ENCODE peak calls at places on chromosomes 3 and 15, in eight cellular contexts. Z, A, H, B, U, O, S and V are unnamed samples. For H3K4me1 and H3K9me3, the result is how much of the 10 kb centered on the place peaks cover.

GRCh38 chr3:120678331-120678845 is 3.7 kb downstream of the HGD start:
- DNase-seq in Z (no peak), A (peak), H (peak), B (peak), U (peak), O (peak), S (no peak), V (no peak)

GRCh38 chr15:72312605-72313447 is 7.1 kb downstream of the CELF6 start:
- DNase-seq in Z (peak), A (peak), H (peak), B (peak), U (peak), O (peak), S (peak), V (peak)

GRCh38 chr3:13267348-13267659 is 152.8 kb downstream of the NUP210 start:
- DNase-seq in Z (no peak), A (no peak), H (no peak), B (no peak), U (no peak), O (no peak), S (no peak), V (no peak)

GRCh38 chr3:107660316-107660976 is 137.7 kb downstream of the BBX start:
- DNase-seq in Z (no peak), A (no peak), H (no peak), B (no peak), U (peak), O (peak), S (no peak), V (peak)

GRCh38 chr3:147613710-147614109 is 204.5 kb downstream of the ZIC1 start:
- DNase-seq in Z (no peak), A (no peak), H (no peak), B (no peak), U (no peak), O (no peak), S (no peak), V (no peak)

GRCh38 chr15:39695793-39696192 is 86.8 kb downstream of the FSIP1 start:
- DNase-seq in Z (no peak), A (no peak), H (no peak), B (no peak), U (no peak), O (no peak), S (no peak), V (no peak)

GRCh38 chr3:130997291-130997690 is 29.3 kb downstream of the ASTE1 start:
- DNase-seq in Z (no peak), A (no peak), H (no peak), B (no peak), U (no peak), O (peak), S (no peak), V (no peak)

GRCh38 chr3:176693416-176693815 is 503.9 kb downstream of the TBL1XR1 start:
- DNase-seq in Z (no peak), A (no peak), H (peak), B (no peak), U (no peak), O (peak), S (no peak), V (no peak)

GRCh38 chr3:32140943-32141342 is 34.5 kb downstream of the GPD1L start:
- DNase-seq in Z (no peak), A (no peak), H (no peak), B (no peak), U (no peak), O (no peak), S (no peak), V (no peak)

GRCh38 chr3:182794806-182795369 is 1.6 kb downstream of the ATP11B start:
- DNase-seq in Z (no peak), A (no peak), H (no peak), B (no peak), U (no peak), O (peak), S (no peak), V (no peak)

GRCh38 chr3:143820466-143821221 is 27.6 kb downstream of the SLC9A9 start:
- DNase-seq in Z (no peak), A (no peak), H (no peak), B (no peak), U (no peak), O (no peak), S (no peak), V (no peak)

GRCh38 chr3:143824675-143825074 is 23.6 kb downstream of the SLC9A9 start:
- DNase-seq in Z (no peak), A (no peak), H (no peak), B (no peak), U (no peak), O (no peak), S (no peak), V (no peak)

GRCh38 chr3:143825513-143825912 is 22.8 kb downstream of the SLC9A9 start:
- DNase-seq in Z (no peak), A (no peak), H (no peak), B (no peak), U (no peak), O (no peak), S (no peak), V (no peak)

GRCh38 chr3:143822374-143822773 is 25.9 kb downstream of the SLC9A9 start:
- DNase-seq in Z (no peak), A (no peak), H (no peak), B (no peak), U (no peak), O (no peak), S (no peak), V (no peak)

DNA sequence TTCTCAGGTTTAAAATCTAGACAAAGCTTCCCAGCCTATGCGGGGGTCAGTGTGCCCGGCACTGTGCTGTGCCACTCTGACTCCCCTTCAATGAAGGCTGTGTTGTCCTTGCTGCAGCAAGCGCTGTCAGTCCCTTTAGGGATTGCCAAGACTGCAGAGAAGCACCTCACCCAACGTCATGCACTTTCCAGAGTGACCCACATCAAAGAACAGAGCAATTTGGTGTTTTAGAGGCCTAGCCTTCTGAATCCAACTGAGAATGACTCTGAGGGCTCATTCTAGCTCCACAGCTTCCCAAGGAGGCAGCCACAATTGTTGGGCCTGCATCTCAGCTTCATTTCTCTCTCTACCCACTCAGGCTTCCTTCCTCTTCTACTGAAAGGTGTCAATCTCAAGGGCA is 26.4 kb downstream of the SLC9A9 start:
- DNase-seq in Z (no peak), A (no peak), H (no peak), B (no peak), U (no peak), O (no peak), S (no peak), V (no peak)
- H3K4me1 ChIP-seq in Z (under half), A (under half), H (under half), B (under half), U (under half), O (under half), S (under half), V (under half)

GRCh38 chr3:38524141-38524739 is 28.1 kb downstream of the EXOG start:
- DNase-seq in Z (no peak), A (no peak), H (no peak), B (no peak), U (no peak), O (no peak), S (no peak), V (no peak)

GRCh38 chr3:38519000-38519399 is 22.9 kb downstream of the EXOG start:
- DNase-seq in Z (no peak), A (no peak), H (no peak), B (no peak), U (no peak), O (peak), S (no peak), V (no peak)

GRCh38 chr3:38521391-38521987 is 25.3 kb downstream of the EXOG start:
- DNase-seq in Z (no peak), A (peak), H (peak), B (peak), U (peak), O (peak), S (no peak), V (peak)

GRCh38 chr3:38519651-38520050 is 23.5 kb downstream of the EXOG start:
- DNase-seq in Z (no peak), A (no peak), H (no peak), B (no peak), U (no peak), O (no peak), S (no peak), V (peak)

DNA sequence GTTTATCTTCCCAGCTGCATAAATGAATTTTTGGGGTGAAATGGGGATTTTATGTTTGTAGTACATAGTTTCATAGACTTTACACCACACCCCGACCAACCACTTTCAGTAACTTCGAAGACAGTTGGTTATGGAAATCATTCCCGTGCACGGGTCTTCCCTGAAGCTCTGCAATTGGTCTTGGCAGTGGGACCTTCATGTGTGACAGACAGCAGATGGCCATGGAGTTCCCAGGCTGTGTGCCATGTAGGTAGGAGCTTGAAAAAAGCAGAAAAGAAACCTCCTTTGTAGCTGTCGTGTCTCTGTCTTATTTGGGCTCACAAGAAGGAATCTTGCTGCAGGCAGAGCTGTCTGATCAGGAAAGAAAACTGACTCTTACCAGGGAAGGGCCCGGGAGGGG is 25.9 kb downstream of the EXOG start:
- DNase-seq in Z (no peak), A (no peak), H (no peak), B (no peak), U (no peak), O (no peak), S (no peak), V (no peak)
- H3K27ac ChIP-seq in Z (peak), A (no peak), H (no peak), B (no peak), U (no peak), O (no peak), S (no peak), V (no peak)

DNA sequence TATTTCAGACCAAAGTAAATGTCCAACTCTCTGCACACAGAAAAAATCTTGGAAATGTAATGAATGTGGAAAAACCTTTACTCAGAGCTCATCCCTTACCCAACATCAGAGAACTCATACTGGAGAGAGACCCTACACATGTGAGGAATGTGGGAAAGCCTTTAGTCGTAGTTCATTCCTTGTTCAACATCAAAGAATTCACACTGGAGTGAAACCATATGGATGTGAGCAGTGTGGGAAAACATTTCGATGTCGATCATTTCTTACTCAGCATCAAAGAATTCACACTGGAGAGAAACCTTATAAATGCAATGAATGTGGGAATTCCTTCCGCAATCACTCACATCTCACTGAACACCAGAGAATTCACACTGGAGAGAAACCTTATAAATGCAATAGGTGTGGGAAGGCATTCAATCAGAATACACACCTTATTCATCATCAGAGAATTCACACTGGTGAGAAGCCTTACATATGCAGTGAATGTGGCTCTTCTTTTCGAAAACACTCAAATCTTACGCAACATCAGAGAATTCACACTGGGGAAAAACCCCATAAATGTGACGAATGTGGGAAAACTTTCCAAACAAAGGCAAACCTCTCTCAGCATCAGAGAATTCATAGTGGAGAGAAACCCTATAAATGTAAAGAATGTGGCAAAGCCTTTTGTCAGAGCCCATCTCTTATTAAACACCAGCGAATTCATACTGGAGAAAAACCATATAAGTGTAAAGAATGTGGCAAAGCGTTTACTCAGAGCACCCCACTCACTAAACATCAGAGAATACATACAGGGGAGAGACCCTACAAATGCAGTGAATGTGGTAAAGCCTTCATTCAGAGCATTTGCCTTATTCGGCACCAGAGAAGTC is 8.0 kb upstream of the ZNF501 start:
- DNase-seq in Z (no peak), A (no peak), H (no peak), B (no peak), U (peak), O (peak), S (no peak), V (peak)
- H3K9me3 ChIP-seq in Z (half or more), A (half or more), H (under half), B (half or more), U (half or more), O (under half), S (half or more), V (half or more)

DNA sequence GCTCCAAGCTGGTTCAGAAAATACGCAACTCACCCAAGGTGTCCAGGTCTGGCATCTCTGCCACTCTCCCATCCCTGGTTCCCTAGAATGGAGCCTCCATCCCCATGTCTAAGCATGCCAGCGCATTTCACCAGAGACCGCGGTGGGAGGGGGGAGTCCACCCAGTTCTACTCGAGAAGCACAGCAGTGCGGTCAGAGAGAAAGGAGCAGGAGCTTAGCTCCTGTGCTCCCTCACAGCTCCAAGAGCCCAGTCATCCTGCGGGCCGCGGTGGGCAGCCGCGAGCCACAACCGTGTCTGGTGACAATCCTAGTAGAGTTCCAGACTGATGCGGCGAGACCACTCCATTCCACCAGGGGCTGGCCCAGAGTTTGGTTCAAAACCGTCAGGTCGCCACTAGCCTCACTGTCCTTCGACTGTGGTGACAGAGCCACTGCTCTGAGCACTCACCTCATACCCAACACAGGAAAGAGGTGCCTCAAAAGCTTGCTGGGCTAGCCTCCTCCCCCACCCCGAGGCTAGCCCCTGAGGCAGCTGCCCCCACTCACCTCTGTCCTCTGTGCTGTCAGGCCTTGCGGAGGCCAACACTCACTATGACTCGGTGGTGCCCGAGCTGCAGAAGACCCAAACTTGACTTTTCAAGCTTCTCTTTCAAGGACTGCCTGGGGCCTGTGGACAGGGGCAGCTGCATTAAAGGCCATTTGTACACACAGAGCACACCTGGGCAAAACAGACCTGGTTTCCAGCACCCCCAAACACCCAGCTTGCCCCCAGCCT is 185.4 kb downstream of the XXYLT1 start:
- DNase-seq in Z (peak), A (no peak), H (no peak), B (no peak), U (no peak), O (no peak), S (peak), V (no peak)
- H3K4me1 ChIP-seq in Z (under half), A (under half), H (under half), B (under half), U (under half), O (under half), S (under half), V (under half)

DNA sequence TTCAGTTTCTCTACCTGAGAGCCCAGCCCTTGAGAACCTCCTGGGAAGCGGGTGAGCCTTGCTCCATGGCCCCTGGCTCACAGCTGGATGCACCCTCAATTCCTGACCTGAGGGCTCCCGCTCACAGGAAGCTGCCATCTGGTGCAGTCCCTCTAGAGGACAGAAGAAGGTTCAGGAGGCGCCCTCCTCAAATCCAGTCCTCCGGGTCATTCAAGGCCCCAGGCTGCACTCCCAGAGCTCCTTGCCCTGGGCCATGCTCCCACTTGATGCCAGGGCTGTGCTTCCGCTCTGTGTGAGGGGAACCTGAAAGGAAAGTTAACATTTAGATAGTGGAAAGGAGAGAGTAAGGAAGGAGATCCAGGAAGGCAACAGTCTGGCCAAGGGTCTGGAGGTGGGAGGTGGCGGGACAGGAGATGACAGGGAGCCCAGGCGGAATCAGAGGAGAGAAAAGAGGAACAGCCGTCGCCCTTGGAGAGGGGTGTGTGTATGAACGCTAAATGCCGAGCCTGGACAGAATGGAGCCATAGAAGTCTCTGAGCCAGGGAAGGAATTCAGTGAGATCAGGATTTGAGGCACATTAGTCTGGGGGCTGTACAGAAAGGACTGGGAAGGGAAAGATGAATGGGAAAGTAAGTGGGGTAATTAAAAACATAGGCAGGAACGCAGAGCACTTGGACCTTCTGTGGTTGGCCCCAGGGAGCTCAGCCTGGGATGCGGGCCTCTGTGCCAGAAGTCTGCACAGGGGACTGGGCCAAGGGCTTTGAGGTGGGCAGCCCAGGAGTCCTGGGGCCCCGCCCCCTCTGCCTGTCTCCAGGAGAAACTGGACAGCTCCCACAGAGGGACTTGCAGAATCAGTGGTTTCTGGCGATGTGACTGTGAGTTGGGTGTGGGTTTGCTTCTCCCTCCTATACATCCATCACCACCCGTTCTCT is 26.1 kb downstream of the TBC1D21 start:
- DNase-seq in Z (no peak), A (no peak), H (no peak), B (no peak), U (no peak), O (no peak), S (peak), V (no peak)
- H3K27ac ChIP-seq in Z (no peak), A (no peak), H (no peak), B (no peak), U (no peak), O (no peak), S (no peak), V (no peak)

DNA sequence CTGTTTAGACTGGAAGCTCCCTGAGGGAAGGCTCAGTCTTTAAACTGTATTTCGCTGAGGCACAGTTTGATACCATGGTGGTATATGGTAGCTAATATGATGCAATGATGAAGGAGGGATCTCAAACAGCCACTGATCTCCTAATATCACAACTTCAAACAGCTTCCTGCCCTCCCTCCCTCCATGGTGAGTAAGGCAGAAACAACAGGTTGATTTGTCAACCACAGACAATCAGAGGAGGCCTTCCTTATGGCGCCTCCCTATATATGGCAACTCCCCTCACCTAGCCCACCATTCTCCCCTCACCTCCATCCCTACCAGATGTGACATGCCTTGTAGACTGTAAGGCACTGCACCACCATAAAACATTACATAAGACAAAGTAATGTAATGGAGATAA is 316.5 kb upstream of the ICE2 start:
- DNase-seq in Z (no peak), A (no peak), H (no peak), B (no peak), U (no peak), O (no peak), S (no peak), V (no peak)
- H3K9me3 ChIP-seq in Z (under half), A (under half), H (under half), B (under half), U (under half), O (under half), S (under half), V (under half)

DNA sequence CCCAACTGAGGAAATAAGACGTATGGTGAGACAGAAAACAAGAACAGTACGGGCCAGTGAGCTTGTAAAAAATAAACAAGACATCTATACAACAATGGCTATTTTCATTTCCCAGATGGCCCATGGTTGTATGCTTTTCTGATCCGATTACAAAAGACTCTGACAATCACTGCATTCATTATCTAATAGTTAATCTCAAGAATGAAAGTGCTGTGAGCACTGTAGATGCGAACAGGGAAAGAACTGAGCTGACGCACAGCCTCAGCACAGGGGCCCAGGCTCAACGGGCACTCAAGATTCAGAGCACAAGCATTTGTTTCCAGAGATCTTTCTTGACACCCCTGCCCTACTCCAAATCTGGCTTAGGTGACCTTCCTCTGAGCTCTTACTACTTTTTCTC is 6.9 kb downstream of the MTMR10 start:
- DNase-seq in Z (no peak), A (no peak), H (no peak), B (no peak), U (no peak), O (no peak), S (no peak), V (no peak)
- H3K4me1 ChIP-seq in Z (half or more), A (half or more), H (under half), B (under half), U (under half), O (under half), S (half or more), V (under half)

GRCh38 chr3:101530213-101531047 is 17.4 kb upstream of the SENP7 start:
- DNase-seq in Z (no peak), A (no peak), H (no peak), B (no peak), U (no peak), O (no peak), S (no peak), V (no peak)
- H3K27ac ChIP-seq in Z (no peak), A (no peak), H (no peak), B (no peak), U (no peak), O (no peak), S (no peak), V (peak)

DNA sequence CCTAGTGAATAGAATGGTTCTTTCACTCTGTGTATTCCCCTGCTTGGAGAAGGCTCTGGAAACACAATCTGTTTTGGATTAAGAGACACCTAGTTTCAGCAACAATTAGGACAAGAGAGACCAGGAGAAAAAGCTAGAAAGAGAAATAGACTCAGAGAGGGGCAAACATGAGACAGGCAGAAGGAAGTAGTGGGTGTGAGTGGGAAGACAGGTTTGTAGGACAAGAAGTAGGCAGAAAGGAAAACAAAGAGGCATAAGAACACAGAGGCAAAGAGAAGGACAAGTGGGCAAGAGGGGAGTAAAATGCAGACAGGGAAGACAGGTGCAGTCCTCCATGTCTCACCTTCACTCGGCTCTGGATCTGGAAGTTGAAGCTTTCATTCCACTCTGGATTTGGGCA is 13.5 kb downstream of the PLA2G4E start:
- DNase-seq in Z (no peak), A (no peak), H (no peak), B (no peak), U (no peak), O (no peak), S (no peak), V (no peak)
- H3K9me3 ChIP-seq in Z (under half), A (under half), H (under half), B (under half), U (under half), O (under half), S (under half), V (under half)